ENCODE peak calls at places on chromosomes 2 and 18, in eight cellular contexts. One of them, this sample, is unnamed.

GRCh38 chr2:7639476-7639875 is 722.3 kb downstream of the RNF144A start:
- DNase-seq in heart left ventricle: no peak
- DNase-seq in fibroblast of the aortic adventitia: no peak
- DNase-seq in MCF 10A: no peak
- DNase-seq in AG09309: no peak
- DNase-seq in GM13976: no peak
- DNase-seq in colonic mucosa: peak; percentile 37
- DNase-seq in endothelial cell: no peak
- DNase-seq in this sample: no peak

GRCh38 chr2:19352946-19353720 is 5.3 kb downstream of the OSR1 start:
- DNase-seq in endothelial cell: no peak
- DNase-seq in heart left ventricle: no peak
- DNase-seq in colonic mucosa: no peak
- DNase-seq in MCF 10A: no peak
- DNase-seq in GM13976: peak; percentile 10
- DNase-seq in fibroblast of the aortic adventitia: peak; percentile 51
- DNase-seq in AG09309: no peak
- DNase-seq in this sample: no peak

GRCh38 chr18:13273800-13274199 is 55.2 kb downstream of the LDLRAD4 start:
- DNase-seq in colonic mucosa: no peak
- DNase-seq in fibroblast of the aortic adventitia: no peak
- DNase-seq in heart left ventricle: no peak
- DNase-seq in endothelial cell: no peak
- DNase-seq in GM13976: no peak
- DNase-seq in AG09309: no peak
- DNase-seq in MCF 10A: no peak
- DNase-seq in this sample: no peak

GRCh38 chr2:39625927-39626270 is 39.8 kb upstream of the TMEM178A start:
- DNase-seq in heart left ventricle: no peak
- DNase-seq in MCF 10A: no peak
- DNase-seq in colonic mucosa: no peak
- DNase-seq in AG09309: no peak
- DNase-seq in fibroblast of the aortic adventitia: no peak
- DNase-seq in GM13976: no peak
- DNase-seq in endothelial cell: no peak
- DNase-seq in this sample: no peak

GRCh38 chr18:26741041-26741440 is 124.5 kb downstream of the AQP4 start:
- DNase-seq in MCF 10A: peak; percentile 35
- DNase-seq in endothelial cell: no peak
- DNase-seq in colonic mucosa: no peak
- DNase-seq in AG09309: no peak
- DNase-seq in fibroblast of the aortic adventitia: peak; percentile 12
- DNase-seq in GM13976: no peak
- DNase-seq in heart left ventricle: no peak
- DNase-seq in this sample: no peak

GRCh38 chr18:12304351-12305210 is 3.5 kb upstream of the TUBB6 start:
- DNase-seq in colonic mucosa: no peak
- DNase-seq in MCF 10A: peak; percentile 80
- DNase-seq in fibroblast of the aortic adventitia: no peak
- DNase-seq in endothelial cell: no peak
- DNase-seq in heart left ventricle: no peak
- DNase-seq in AG09309: no peak
- DNase-seq in GM13976: no peak
- DNase-seq in this sample: no peak

GRCh38 chr2:154882725-154883124 is 184.2 kb downstream of the KCNJ3 start:
- DNase-seq in AG09309: no peak
- DNase-seq in endothelial cell: no peak
- DNase-seq in colonic mucosa: no peak
- DNase-seq in GM13976: no peak
- DNase-seq in fibroblast of the aortic adventitia: no peak
- DNase-seq in MCF 10A: no peak
- DNase-seq in heart left ventricle: no peak
- DNase-seq in this sample: no peak

GRCh38 chr2:217993055-217993645 is 9.6 kb downstream of the TNS1 start:
- DNase-seq in GM13976: no peak
- DNase-seq in heart left ventricle: no peak
- DNase-seq in MCF 10A: peak; percentile 65
- DNase-seq in fibroblast of the aortic adventitia: peak; percentile 92
- DNase-seq in endothelial cell: no peak
- DNase-seq in colonic mucosa: no peak
- DNase-seq in AG09309: no peak
- DNase-seq in this sample: peak; percentile 60

GRCh38 chr2:80737047-80737446 is 432.5 kb upstream of the LRRTM1 start:
- DNase-seq in endothelial cell: no peak
- DNase-seq in heart left ventricle: no peak
- DNase-seq in GM13976: no peak
- DNase-seq in MCF 10A: no peak
- DNase-seq in colonic mucosa: no peak
- DNase-seq in fibroblast of the aortic adventitia: no peak
- DNase-seq in AG09309: no peak
- DNase-seq in this sample: no peak

GRCh38 chr2:46082531-46083485 is 214.4 kb upstream of the EPAS1 start:
- DNase-seq in AG09309: peak; percentile 99
- DNase-seq in MCF 10A: peak; percentile 89
- DNase-seq in endothelial cell: no peak
- DNase-seq in colonic mucosa: no peak
- DNase-seq in heart left ventricle: peak; percentile 89
- DNase-seq in GM13976: no peak
- DNase-seq in fibroblast of the aortic adventitia: peak; percentile 91
- DNase-seq in this sample: peak; percentile 85

GRCh38 chr2:138274421-138275291 is 226.9 kb upstream of the SPOPL start:
- DNase-seq in MCF 10A: peak; percentile 64
- DNase-seq in AG09309: no peak
- DNase-seq in colonic mucosa: peak; percentile 47
- DNase-seq in fibroblast of the aortic adventitia: peak; percentile 31
- DNase-seq in GM13976: no peak
- DNase-seq in endothelial cell: no peak
- DNase-seq in heart left ventricle: no peak
- DNase-seq in this sample: peak; percentile 49

GRCh38 chr2:74585406-74586182 is 31.1 kb downstream of the DOK1 start:
- DNase-seq in GM13976: peak; percentile 47
- DNase-seq in heart left ventricle: peak; percentile 46
- DNase-seq in AG09309: no peak
- DNase-seq in endothelial cell: no peak
- DNase-seq in colonic mucosa: no peak
- DNase-seq in MCF 10A: no peak
- DNase-seq in fibroblast of the aortic adventitia: no peak
- DNase-seq in this sample: no peak

GRCh38 chr2:180607501-180608060 is 372.8 kb upstream of the UBE2E3 start:
- DNase-seq in AG09309: no peak
- DNase-seq in MCF 10A: no peak
- DNase-seq in fibroblast of the aortic adventitia: no peak
- DNase-seq in endothelial cell: no peak
- DNase-seq in heart left ventricle: no peak
- DNase-seq in colonic mucosa: no peak
- DNase-seq in GM13976: no peak
- DNase-seq in this sample: no peak

GRCh38 chr2:180601016-180601415 is 379.4 kb upstream of the UBE2E3 start:
- DNase-seq in endothelial cell: no peak
- DNase-seq in AG09309: no peak
- DNase-seq in MCF 10A: no peak
- DNase-seq in heart left ventricle: no peak
- DNase-seq in fibroblast of the aortic adventitia: no peak
- DNase-seq in GM13976: no peak
- DNase-seq in colonic mucosa: no peak
- DNase-seq in this sample: no peak

GRCh38 chr2:180599804-180600203 is 380.6 kb upstream of the UBE2E3 start:
- DNase-seq in heart left ventricle: no peak
- DNase-seq in colonic mucosa: no peak
- DNase-seq in fibroblast of the aortic adventitia: no peak
- DNase-seq in AG09309: no peak
- DNase-seq in GM13976: no peak
- DNase-seq in endothelial cell: no peak
- DNase-seq in MCF 10A: no peak
- DNase-seq in this sample: no peak

DNA sequence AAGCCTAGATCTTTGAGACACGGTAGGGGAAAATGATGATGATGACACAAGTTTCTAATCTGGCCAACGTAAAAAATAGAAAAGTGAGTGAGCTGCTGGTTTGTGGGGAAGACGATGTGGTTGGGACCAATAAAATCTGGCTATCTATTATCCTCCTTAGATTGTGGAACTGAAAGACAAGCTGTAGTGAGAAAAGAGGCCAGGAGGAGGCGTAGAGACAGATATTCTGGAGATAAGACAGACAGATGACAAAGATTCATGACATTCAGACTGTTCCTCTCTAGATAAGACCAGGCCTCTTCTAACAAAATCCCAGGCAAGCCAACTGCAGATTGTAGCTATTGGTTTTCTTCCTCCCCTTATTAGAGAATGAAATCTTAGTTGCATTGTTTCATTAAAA is 376.3 kb upstream of the UBE2E3 start:
- DNase-seq in endothelial cell: peak; percentile 22
- DNase-seq in MCF 10A: peak; percentile 48
- DNase-seq in colonic mucosa: peak; percentile 18
- DNase-seq in GM13976: no peak
- DNase-seq in fibroblast of the aortic adventitia: peak; percentile 7
- DNase-seq in heart left ventricle: no peak
- DNase-seq in AG09309: no peak
- DNase-seq in this sample: no peak
- TF ChIP-seq CTCF in endothelial cell: no peak
- TF ChIP-seq CTCF in MCF 10A: peak; percentile 21
- TF ChIP-seq CTCF in colonic mucosa: no peak
- TF ChIP-seq CTCF in GM13976: peak; percentile 20
- TF ChIP-seq CTCF in fibroblast of the aortic adventitia: peak; percentile 30
- TF ChIP-seq CTCF in heart left ventricle: no peak
- TF ChIP-seq CTCF in AG09309: peak; percentile 31
- TF ChIP-seq CTCF in this sample: peak; percentile 65

GRCh38 chr2:44671896-44672295 is 269.6 kb upstream of the SIX3 start:
- DNase-seq in colonic mucosa: no peak
- DNase-seq in fibroblast of the aortic adventitia: no peak
- DNase-seq in endothelial cell: no peak
- DNase-seq in heart left ventricle: no peak
- DNase-seq in MCF 10A: no peak
- DNase-seq in GM13976: no peak
- DNase-seq in AG09309: no peak
- DNase-seq in this sample: no peak

GRCh38 chr2:44672431-44672830 is 269.1 kb upstream of the SIX3 start:
- DNase-seq in GM13976: no peak
- DNase-seq in endothelial cell: no peak
- DNase-seq in MCF 10A: no peak
- DNase-seq in AG09309: no peak
- DNase-seq in heart left ventricle: no peak
- DNase-seq in fibroblast of the aortic adventitia: no peak
- DNase-seq in colonic mucosa: no peak
- DNase-seq in this sample: no peak

GRCh38 chr2:44671276-44671675 is 270.2 kb upstream of the SIX3 start:
- DNase-seq in fibroblast of the aortic adventitia: no peak
- DNase-seq in endothelial cell: no peak
- DNase-seq in colonic mucosa: no peak
- DNase-seq in heart left ventricle: no peak
- DNase-seq in AG09309: no peak
- DNase-seq in MCF 10A: no peak
- DNase-seq in GM13976: no peak
- DNase-seq in this sample: no peak

GRCh38 chr2:44663471-44664073 is 277.9 kb upstream of the SIX3 start:
- DNase-seq in MCF 10A: no peak
- DNase-seq in GM13976: no peak
- DNase-seq in endothelial cell: no peak
- DNase-seq in colonic mucosa: no peak
- DNase-seq in fibroblast of the aortic adventitia: no peak
- DNase-seq in AG09309: no peak
- DNase-seq in heart left ventricle: no peak
- DNase-seq in this sample: no peak

DNA sequence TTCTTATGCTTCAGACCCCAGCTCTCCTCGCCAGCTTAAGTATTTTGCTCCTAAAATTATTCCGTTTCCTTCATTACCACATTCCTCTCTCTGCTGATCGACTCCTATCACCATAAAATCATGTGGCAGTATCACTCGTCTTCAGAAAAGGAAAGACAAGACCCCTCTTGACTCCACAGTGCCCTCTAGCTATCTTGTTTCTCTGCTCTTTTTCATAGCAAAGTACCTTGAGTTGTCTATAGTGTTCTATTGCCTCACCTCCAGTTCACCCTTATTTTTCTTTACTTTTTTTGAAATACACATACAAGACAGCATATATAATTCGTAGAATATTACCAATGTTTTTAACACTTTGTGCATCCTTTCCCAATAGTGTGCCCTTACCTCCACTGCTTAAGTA is 273.2 kb upstream of the SIX3 start:
- DNase-seq in MCF 10A: peak; percentile 7
- DNase-seq in colonic mucosa: no peak
- DNase-seq in fibroblast of the aortic adventitia: no peak
- DNase-seq in GM13976: peak; percentile 45
- DNase-seq in AG09309: no peak
- DNase-seq in heart left ventricle: no peak
- DNase-seq in endothelial cell: no peak
- DNase-seq in this sample: no peak
- TF ChIP-seq CTCF in MCF 10A: no peak
- TF ChIP-seq CTCF in colonic mucosa: no peak
- TF ChIP-seq CTCF in fibroblast of the aortic adventitia: no peak
- TF ChIP-seq CTCF in GM13976: peak; percentile 27
- TF ChIP-seq CTCF in AG09309: peak; percentile 22
- TF ChIP-seq CTCF in heart left ventricle: peak; percentile 8
- TF ChIP-seq CTCF in endothelial cell: no peak
- TF ChIP-seq CTCF in this sample: no peak

GRCh38 chr2:111028720-111029119 is 92.0 kb upstream of the BCL2L11 start:
- DNase-seq in AG09309: no peak
- DNase-seq in MCF 10A: peak; percentile 53
- DNase-seq in heart left ventricle: no peak
- DNase-seq in endothelial cell: no peak
- DNase-seq in GM13976: no peak
- DNase-seq in fibroblast of the aortic adventitia: no peak
- DNase-seq in colonic mucosa: peak; percentile 59
- DNase-seq in this sample: no peak
- TF ChIP-seq CTCF in AG09309: no peak
- TF ChIP-seq CTCF in MCF 10A: peak; percentile 30
- TF ChIP-seq CTCF in heart left ventricle: no peak
- TF ChIP-seq CTCF in endothelial cell: no peak
- TF ChIP-seq CTCF in GM13976: no peak
- TF ChIP-seq CTCF in fibroblast of the aortic adventitia: no peak
- TF ChIP-seq CTCF in colonic mucosa: peak; percentile 14
- TF ChIP-seq CTCF in this sample: peak; percentile 9

GRCh38 chr2:159516241-159516758 is 100.0 kb downstream of the BAZ2B start:
- DNase-seq in MCF 10A: peak; percentile 76
- DNase-seq in fibroblast of the aortic adventitia: peak; percentile 43
- DNase-seq in heart left ventricle: no peak
- DNase-seq in colonic mucosa: peak; percentile 45
- DNase-seq in endothelial cell: no peak
- DNase-seq in GM13976: peak; percentile 52
- DNase-seq in AG09309: no peak
- DNase-seq in this sample: peak; percentile 8
- TF ChIP-seq CTCF in MCF 10A: no peak
- TF ChIP-seq CTCF in fibroblast of the aortic adventitia: no peak
- TF ChIP-seq CTCF in heart left ventricle: no peak
- TF ChIP-seq CTCF in colonic mucosa: no peak
- TF ChIP-seq CTCF in endothelial cell: no peak
- TF ChIP-seq CTCF in GM13976: no peak
- TF ChIP-seq CTCF in AG09309: no peak
- TF ChIP-seq CTCF in this sample: no peak

DNA sequence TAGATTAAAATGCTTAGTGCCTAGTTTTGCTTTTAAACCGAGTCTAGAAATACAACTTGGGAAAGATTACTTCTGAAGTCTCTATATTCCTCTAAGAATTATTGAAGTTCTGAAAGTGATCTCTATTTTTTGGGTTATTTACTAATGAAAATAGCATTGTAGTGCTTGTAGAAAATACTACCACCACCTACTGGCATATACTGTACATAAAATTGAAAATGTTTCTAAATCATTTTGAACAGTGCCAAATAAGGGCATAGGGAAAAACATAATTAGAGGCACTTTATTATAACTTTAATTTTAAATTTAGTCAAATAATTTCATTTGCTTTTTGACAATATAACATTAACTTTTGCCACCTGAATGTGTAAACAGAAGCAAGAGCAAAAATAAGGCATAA is 1399.6 kb upstream of the ZEB2 start:
- DNase-seq in heart left ventricle: no peak
- DNase-seq in AG09309: no peak
- DNase-seq in fibroblast of the aortic adventitia: peak; percentile 37
- DNase-seq in endothelial cell: no peak
- DNase-seq in MCF 10A: no peak
- DNase-seq in GM13976: no peak
- DNase-seq in colonic mucosa: no peak
- DNase-seq in this sample: peak; percentile 1
- TF ChIP-seq CTCF in heart left ventricle: no peak
- TF ChIP-seq CTCF in AG09309: peak; percentile 22
- TF ChIP-seq CTCF in fibroblast of the aortic adventitia: peak; percentile 30
- TF ChIP-seq CTCF in endothelial cell: no peak
- TF ChIP-seq CTCF in MCF 10A: peak; percentile 22
- TF ChIP-seq CTCF in GM13976: no peak
- TF ChIP-seq CTCF in colonic mucosa: no peak
- TF ChIP-seq CTCF in this sample: peak; percentile 56

This sample was measured in HFFc6.